ENCODE peak calls at places on chromosomes 6 and 20, in seven cellular contexts. L, U, W, O, H, S and X are unnamed samples.

GRCh38 chr20:46604551-46605133 is 46.6 kb downstream of the SLC13A3 start:
- DNase-seq in H (peak), U (no peak), W (no peak), S (no peak), O (no peak), L (no peak), X (no peak)

GRCh38 chr6:70390067-70390466 is 23.2 kb upstream of the FAM135A start:
- DNase-seq in O (no peak), L (no peak), S (no peak), U (no peak), H (no peak), W (no peak), X (no peak)

GRCh38 chr6:152161501-152161900 is 354.0 kb downstream of the ESR1 start:
- DNase-seq in W (no peak), H (no peak), U (no peak), S (no peak), L (no peak), O (no peak), X (no peak)

GRCh38 chr20:37956099-37956498 is 53.2 kb downstream of the VSTM2L start:
- DNase-seq in S (no peak), O (no peak), U (no peak), W (no peak), L (no peak), H (peak), X (no peak)

GRCh38 chr6:166512567-166512966 is 73.9 kb downstream of the RAMACL start:
- DNase-seq in S (no peak), H (peak), U (no peak), O (peak), L (no peak), W (no peak), X (no peak)

GRCh38 chr6:155954149-155954548 is 498.5 kb upstream of the NOX3 start:
- DNase-seq in U (no peak), S (no peak), L (no peak), W (no peak), H (no peak), O (no peak), X (no peak)

GRCh38 chr6:152170702-152171667 is 363.5 kb downstream of the ESR1 start:
- DNase-seq in H (no peak), U (no peak), L (no peak), S (no peak), O (no peak), W (no peak), X (no peak)

GRCh38 chr20:5056801-5057599 is 55.7 kb upstream of the SLC23A2 start:
- DNase-seq in O (peak), U (no peak), L (no peak), H (no peak), S (no peak), W (no peak), X (peak)

GRCh38 chr20:8670900-8671229 is 398.0 kb upstream of the PLCB4 start:
- DNase-seq in O (no peak), S (no peak), L (no peak), U (no peak), H (no peak), W (no peak), X (no peak)

GRCh38 chr6:113015249-113015648 is 668.1 kb downstream of the RFPL4B start:
- DNase-seq in O (no peak), W (no peak), S (no peak), U (no peak), L (no peak), H (no peak), X (no peak)

GRCh38 chr6:135812085-135812526 is 39.4 kb upstream of the PDE7B start:
- DNase-seq in O (peak), U (no peak), L (no peak), S (peak), H (peak), W (no peak), X (no peak)

GRCh38 chr6:108584323-108584722 is 23.6 kb downstream of the FOXO3 start:
- DNase-seq in O (no peak), U (no peak), W (no peak), L (no peak), H (no peak), S (no peak), X (no peak)

GRCh38 chr6:118663993-118664985 is 12.9 kb upstream of the CEP85L start:
- DNase-seq in O (no peak), L (no peak), S (no peak), H (no peak), U (no peak), W (no peak), X (no peak)

GRCh38 chr6:113047148-113047547 is 700.0 kb downstream of the RFPL4B start:
- DNase-seq in S (no peak), L (no peak), U (no peak), W (no peak), H (no peak), O (no peak), X (no peak)

GRCh38 chr6:7085911-7086310 is 21.9 kb upstream of the RREB1 start:
- DNase-seq in H (peak), W (no peak), S (peak), U (no peak), L (peak), O (peak), X (peak)

GRCh38 chr6:129680633-129681032 is 29.3 kb downstream of the ARHGAP18 start:
- DNase-seq in S (no peak), W (no peak), L (no peak), H (no peak), O (no peak), U (no peak), X (no peak)

GRCh38 chr6:89527634-89528033 is 94.7 kb downstream of the ANKRD6 start:
- DNase-seq in W (no peak), H (no peak), U (no peak), S (no peak), O (no peak), L (no peak), X (no peak)

GRCh38 chr6:110315856-110316398 is 42.2 kb downstream of the METTL24 start:
- DNase-seq in W (no peak), H (no peak), O (no peak), S (no peak), U (no peak), L (no peak), X (no peak)

GRCh38 chr6:26330835-26331808 is 33.9 kb upstream of the BTN3A2 start:
- DNase-seq in O (peak), S (no peak), U (no peak), W (no peak), H (no peak), L (no peak), X (no peak)

GRCh38 chr20:1813101-1813529 is 82.1 kb upstream of the SIRPA start:
- DNase-seq in W (no peak), O (no peak), L (no peak), U (no peak), S (peak), H (peak), X (no peak)

GRCh38 chr6:170291271-170292110 is 613 bp upstream of the DLL1 start:
- DNase-seq in L (peak), S (peak), H (peak), O (peak), U (peak), W (peak), X (peak)

GRCh38 chr6:14664616-14665315 is 547.2 kb downstream of the CD83 start:
- DNase-seq in L (no peak), H (no peak), W (no peak), S (no peak), O (peak), U (peak), X (no peak)

GRCh38 chr6:124866040-124866439 is 96.2 kb upstream of the RNF217 start:
- DNase-seq in U (no peak), W (no peak), O (no peak), H (no peak), S (no peak), L (no peak), X (no peak)
- TF ChIP-seq POLR2A in U (no peak), W (no peak), O (no peak), H (no peak), S (no peak), L (no peak), X (no peak)

GRCh38 chr6:157847846-157848245 is 24.8 kb downstream of the SNX9 start:
- DNase-seq in L (no peak), S (no peak), W (no peak), U (no peak), O (no peak), H (no peak), X (no peak)

GRCh38 chr6:157848693-157849092 is 25.6 kb downstream of the SNX9 start:
- DNase-seq in W (no peak), H (no peak), O (no peak), S (no peak), L (no peak), U (no peak), X (no peak)

GRCh38 chr6:157849288-157850017 is 26.4 kb downstream of the SNX9 start:
- DNase-seq in H (no peak), O (no peak), U (no peak), L (peak), W (no peak), S (no peak), X (no peak)

GRCh38 chr6:157842213-157842612 is 19.2 kb downstream of the SNX9 start:
- DNase-seq in U (no peak), O (no peak), L (no peak), W (no peak), H (no peak), S (no peak), X (no peak)

GRCh38 chr6:157845493-157846259 is 22.6 kb downstream of the SNX9 start:
- DNase-seq in U (no peak), L (no peak), O (no peak), W (no peak), H (no peak), S (no peak), X (no peak)
- TF ChIP-seq POLR2A in U (no peak), L (no peak), O (no peak), W (no peak), H (no peak), S (no peak), X (no peak)

GRCh38 chr20:35952480-35953410 is 1.6 kb downstream of the SCAND1 start:
- DNase-seq in W (no peak), L (no peak), O (peak), U (no peak), S (no peak), H (peak), X (no peak)
- TF ChIP-seq POLR2A in W (no peak), L (no peak), O (no peak), U (no peak), S (no peak), H (no peak), X (no peak)

GRCh38 chr6:158787395-158787794 is 31.8 kb downstream of the EZR start:
- DNase-seq in L (no peak), O (no peak), H (peak), W (no peak), U (no peak), S (no peak), X (no peak)
- TF ChIP-seq POLR2A in L (no peak), O (no peak), H (no peak), W (no peak), U (no peak), S (no peak), X (no peak)